ENCODE peak calls at places on chromosomes 1 and 21, in eight cellular contexts. J is thoracic aorta, U is astrocyte, N is upper lobe of right lung, Q is ascending aorta, K is tibial nerve, B is AG04450, P is ovary. D is an unnamed sample.

GRCh38 chr1:244234009-244234643 is 183.0 kb downstream of the ZBTB18 start:
- DNase-seq in B (no peak), K (no peak), Q (no peak), U (no peak), P (no peak), J (no peak), N (no peak), D (no peak)

GRCh38 chr1:168606096-168606495 is 29.7 kb downstream of the XCL1 start:
- DNase-seq in Q (no peak), B (no peak), N (no peak), J (no peak), P (no peak), K (no peak), U (no peak), D (no peak)

GRCh38 chr1:201166964-201167624 is 12.8 kb upstream of the TMEM9 start:
- DNase-seq in K (no peak), Q (no peak), N (no peak), U (no peak), P (no peak), B (no peak), J (no peak), D (no peak)

GRCh38 chr1:186210258-186210657 is 164.8 kb downstream of the TPR start:
- DNase-seq in N (no peak), P (no peak), U (no peak), Q (no peak), J (no peak), K (no peak), B (no peak), D (no peak)

GRCh38 chr1:23694371-23694770 is 2.8 kb downstream of the RPL11 start:
- DNase-seq in U (no peak), K (no peak), J (no peak), B (no peak), Q (no peak), N (no peak), P (no peak), D (no peak)

GRCh38 chr21:32599146-32599925 is 12.8 kb downstream of the CFAP298 start:
- DNase-seq in B (no peak), Q (no peak), P (no peak), U (no peak), J (no peak), K (no peak), N (no peak), D (no peak)

GRCh38 chr1:15870421-15870820 is 22.9 kb downstream of the SPEN start:
- DNase-seq in U (peak; percentile 32), K (no peak), Q (no peak), B (no peak), P (no peak), N (no peak), J (no peak), D (no peak)

GRCh38 chr1:246801241-246802020 is 77.2 kb downstream of the SCCPDH start:
- DNase-seq in Q (no peak), B (no peak), N (no peak), U (no peak), P (no peak), K (no peak), J (no peak), D (no peak)

GRCh38 chr1:150162582-150162861 is 12.8 kb downstream of the PLEKHO1 start:
- DNase-seq in U (no peak), B (no peak), J (no peak), P (no peak), N (no peak), Q (no peak), K (no peak), D (no peak)

GRCh38 chr1:232951605-232952004 is 1.2 kb downstream of the NTPCR start:
- DNase-seq in P (no peak), J (no peak), K (no peak), N (no peak), B (no peak), Q (no peak), U (no peak), D (no peak)

GRCh38 chr1:212722270-212722945 is 22.8 kb upstream of the BATF3 start:
- DNase-seq in N (no peak), B (no peak), U (no peak), K (no peak), J (no peak), P (no peak), Q (no peak), D (no peak)

GRCh38 chr1:13818926-13819325 is 118.9 kb downstream of the PRDM2 start:
- DNase-seq in U (no peak), N (peak; percentile 39), J (no peak), B (no peak), Q (no peak), K (no peak), P (no peak), D (no peak)

GRCh38 chr1:91555821-91556531 is 55.3 kb downstream of the CDC7 start:
- DNase-seq in B (peak; percentile 61), K (no peak), P (no peak), N (no peak), U (peak; percentile 89), J (no peak), Q (no peak), D (peak; percentile 31)

GRCh38 chr1:28195780-28196179 is 19.3 kb upstream of the PTAFR start:
- DNase-seq in K (no peak), N (peak; percentile 18), J (no peak), B (no peak), Q (no peak), P (no peak), U (no peak), D (no peak)

DNA sequence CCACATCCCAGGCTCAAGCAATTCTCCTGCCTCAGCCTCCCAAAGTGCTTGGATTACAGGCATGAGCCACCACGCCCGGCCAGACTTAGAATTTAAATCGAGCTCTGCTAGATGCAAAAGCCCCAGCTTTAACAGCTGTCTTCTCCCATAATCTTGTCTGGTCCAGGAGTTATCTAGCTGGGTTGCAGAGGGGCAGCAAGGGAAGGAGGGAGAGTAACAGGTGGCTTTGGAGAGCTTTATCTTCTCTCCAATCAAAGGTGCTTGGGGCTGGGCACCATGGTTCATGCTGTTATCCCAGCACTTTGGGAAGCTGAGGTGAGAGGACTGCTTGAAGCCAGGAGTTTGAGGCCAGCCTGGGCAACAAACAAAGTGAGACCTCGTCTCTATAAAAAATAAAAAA is 3.9 kb downstream of the RHBG start:
- DNase-seq in J (no peak), N (peak; percentile 28), U (no peak), P (no peak), B (no peak), K (no peak), Q (no peak), D (no peak)
- TF ChIP-seq CTCF in J (no peak), N (no peak), U (no peak), P (no peak), B (no peak), K (no peak), Q (no peak), D (no peak)

GRCh38 chr1:7268983-7269382 is 483.7 kb downstream of the CAMTA1 start:
- DNase-seq in B (no peak), U (no peak), N (no peak), P (no peak), J (no peak), K (no peak), Q (no peak), D (no peak)

GRCh38 chr1:7266561-7266960 is 481.3 kb downstream of the CAMTA1 start:
- DNase-seq in U (no peak), Q (no peak), B (no peak), P (no peak), K (no peak), N (no peak), J (no peak), D (no peak)

GRCh38 chr1:7267493-7267892 is 482.2 kb downstream of the CAMTA1 start:
- DNase-seq in P (no peak), Q (no peak), U (peak; percentile 46), J (no peak), K (no peak), B (peak; percentile 57), N (no peak), D (no peak)

GRCh38 chr1:7264101-7264500 is 478.8 kb downstream of the CAMTA1 start:
- DNase-seq in B (no peak), N (no peak), J (no peak), Q (no peak), P (no peak), K (no peak), U (no peak), D (no peak)

GRCh38 chr1:7265771-7266371 is 480.6 kb downstream of the CAMTA1 start:
- DNase-seq in K (no peak), N (no peak), B (peak; percentile 61), P (no peak), Q (no peak), J (no peak), U (peak; percentile 93), D (peak; percentile 47)
- H3K4me3 ChIP-seq in K (no peak overlapping the region), N (no peak overlapping the region), B (no peak overlapping the region), P (no peak overlapping the region), Q (no peak overlapping the region), J (no peak overlapping the region), U (peak overlapping the region; percentile 4), D (no peak overlapping the region)

GRCh38 chr1:208278638-208279037 is 34.5 kb upstream of the PLXNA2 start:
- DNase-seq in N (no peak), P (no peak), J (no peak), K (no peak), Q (no peak), U (no peak), B (no peak), D (no peak)

GRCh38 chr1:208280681-208281439 is 36.7 kb upstream of the PLXNA2 start:
- DNase-seq in Q (no peak), N (no peak), K (no peak), B (no peak), U (no peak), P (no peak), J (no peak), D (no peak)

GRCh38 chr1:208280184-208280583 is 36.0 kb upstream of the PLXNA2 start:
- DNase-seq in Q (no peak), U (no peak), K (no peak), N (no peak), J (no peak), P (no peak), B (no peak), D (no peak)

GRCh38 chr1:208273386-208274021 is 29.3 kb upstream of the PLXNA2 start:
- DNase-seq in B (no peak), N (no peak), Q (no peak), K (no peak), J (no peak), P (no peak), U (no peak), D (no peak)

DNA sequence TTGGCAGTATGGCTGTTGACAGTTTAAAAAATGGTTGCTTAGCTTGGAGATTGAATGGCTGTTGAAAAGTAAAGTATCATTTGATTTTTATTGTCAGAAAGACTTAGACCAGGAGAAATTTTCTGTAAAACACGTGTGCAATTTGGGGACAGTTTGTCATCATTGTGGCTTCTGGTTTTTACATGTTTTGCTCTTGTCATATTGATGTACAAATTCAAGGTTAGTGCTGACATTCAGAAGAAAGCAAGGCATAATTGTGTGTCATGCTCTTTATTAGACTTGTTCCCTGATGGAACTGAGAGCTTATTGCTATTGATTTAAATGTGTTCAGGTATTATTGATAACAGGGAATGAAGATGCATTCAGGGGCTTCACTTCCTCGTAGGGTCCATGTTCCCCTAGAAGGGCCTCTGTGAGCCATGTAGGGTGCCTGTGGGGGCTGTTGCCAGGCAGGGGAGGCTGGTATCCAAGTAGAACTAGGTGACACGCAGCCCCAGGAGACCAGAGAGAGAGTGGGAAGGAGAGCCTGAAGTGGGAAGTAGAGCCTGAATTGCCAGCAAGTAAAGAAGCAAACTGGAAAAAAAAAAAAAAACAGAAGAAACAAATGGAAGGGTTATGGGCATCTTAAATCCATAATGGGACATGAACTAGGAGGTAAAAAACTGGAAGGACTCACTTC is 32.7 kb upstream of the PLXNA2 start:
- DNase-seq in N (no peak), Q (no peak), P (no peak), K (no peak), J (no peak), U (no peak), B (no peak), D (no peak)
- H3K27me3 ChIP-seq in N (peaks cover 10% of the 10 kb centered on the region), Q (no peaks in the 10 kb centered on the region), P (no peaks in the 10 kb centered on the region), K (peaks cover 23% of the 10 kb centered on the region), J (no peaks in the 10 kb centered on the region), U (peaks cover 7% of the 10 kb centered on the region), B (peaks cover 2% of the 10 kb centered on the region), D (peaks cover 2% of the 10 kb centered on the region)

GRCh38 chr1:119372493-119373086 is 4.0 kb downstream of the HAO2 start:
- DNase-seq in U (no peak), J (no peak), P (no peak), Q (no peak), B (no peak), K (no peak), N (no peak), D (no peak)
- TF ChIP-seq CTCF in U (no peak), J (no peak), P (no peak), Q (no peak), B (no peak), K (no peak), N (peak; percentile 17), D (no peak)